ENCODE peak calls at places on chromosomes 6 and 20, in nine cellular contexts. A is central memory CD4-positive, alpha-beta T cell; V is HEK293T; K is midbrain; Z is HTR-8/SVneo; W is NCI-H774; P is CD4-positive, alpha-beta memory T cell; M is ascending aorta; L is small intestine. J is an unnamed sample.

GRCh38 chr20:57249772-57250171 is 16.7 kb downstream of the BMP7 start:
- DNase-seq in A (no peak), V (no peak), K (no peak), Z (no peak), W (no peak), P (no peak), M (no peak), L (no peak), J (no peak)

GRCh38 chr20:63664861-63665594 is 6.9 kb downstream of the RTEL1 start:
- DNase-seq in A (no peak), V (no peak), K (no peak), Z (no peak), W (no peak), P (no peak), M (no peak), L (no peak), J (no peak)

GRCh38 chr20:54090230-54091119 is 20.1 kb upstream of the BCAS1 start:
- DNase-seq in A (no peak), V (no peak), K (no peak), Z (no peak), W (no peak), P (no peak), M (no peak), L (no peak), J (no peak)

GRCh38 chr6:153538491-153538890 is 407.4 kb upstream of the RGS17 start:
- DNase-seq in A (no peak), V (no peak), K (no peak), Z (peak; percentile 2), W (no peak), P (no peak), M (no peak), L (no peak), J (no peak)

GRCh38 chr6:24004062-24004461 is 122.0 kb upstream of the NRSN1 start:
- DNase-seq in A (no peak), V (no peak), K (no peak), Z (no peak), W (no peak), P (no peak), M (peak; percentile 9), L (no peak), J (no peak)

GRCh38 chr20:19992996-19993908 is 23.9 kb upstream of the NAA20 start:
- DNase-seq in A (no peak), V (no peak), K (peak; percentile 37), Z (peak; percentile 80), W (no peak), P (no peak), M (no peak), L (peak; percentile 34), J (peak; percentile 60)

GRCh38 chr6:100126682-100127484 is 132.9 kb upstream of the MCHR2 start:
- DNase-seq in A (no peak), V (no peak), K (no peak), Z (peak; percentile 13), W (no peak), P (no peak), M (no peak), L (no peak), J (no peak)

GRCh38 chr20:25478889-25479568 is 71.6 kb downstream of the GINS1 start:
- DNase-seq in A (no peak), V (no peak), K (no peak), Z (no peak), W (no peak), P (no peak), M (no peak), L (no peak), J (no peak)

GRCh38 chr6:113047932-113048331 is 700.8 kb downstream of the RFPL4B start:
- DNase-seq in A (no peak), V (no peak), K (no peak), Z (no peak), W (no peak), P (no peak), M (no peak), L (no peak), J (no peak)

GRCh38 chr6:44078795-44079671 is 48.2 kb downstream of the MRPL14 start:
- DNase-seq in A (peak; percentile 62), V (peak; percentile 72), K (no peak), Z (peak; percentile 80), W (no peak), P (peak; percentile 67), M (no peak), L (peak; percentile 86), J (peak; percentile 75)

GRCh38 chr20:23350855-23351838 is 556 bp downstream of the NXT1 start:
- DNase-seq in A (peak; percentile 56), V (peak; percentile 25), K (no peak), Z (peak; percentile 26), W (no peak), P (peak; percentile 63), M (peak; percentile 33), L (peak; percentile 32), J (peak; percentile 49)

GRCh38 chr6:22302828-22303227 is 6.0 kb upstream of the PRL start:
- DNase-seq in A (no peak), V (no peak), K (no peak), Z (no peak), W (no peak), P (no peak), M (no peak), L (no peak), J (no peak)

GRCh38 chr6:106692112-106692822 is 62.9 kb downstream of the QRSL1 start:
- DNase-seq in A (no peak), V (no peak), K (peak; percentile 38), Z (peak; percentile 15), W (peak; percentile 61), P (no peak), M (no peak), L (no peak), J (peak; percentile 47)